ENCODE peak calls at places on chromosomes 13 and 19, in seven cellular contexts. One of them, this sample, is unnamed.

GRCh38 chr13:99926014-99926731 is 45.4 kb downstream of the ZIC5 start:
- DNase-seq in activated CD4-positive, alpha-beta T cell treated with anti-CD3 and anti-CD28 coated beads for 48 hours: no peak
- DNase-seq in activated CD8-positive, alpha-beta T cell treated with anti-CD3 and anti-CD28 coated beads for 36 hours: no peak
- DNase-seq in mesenchymal stem cell: no peak
- DNase-seq in lung: no peak
- DNase-seq in GOT3: no peak
- DNase-seq in iPS DF 6.9: no peak
- DNase-seq in this sample: peak; percentile 78

GRCh38 chr19:33962161-33962560 is 165.5 kb downstream of the KCTD15 start:
- DNase-seq in activated CD4-positive, alpha-beta T cell treated with anti-CD3 and anti-CD28 coated beads for 48 hours: no peak
- DNase-seq in mesenchymal stem cell: no peak
- DNase-seq in GOT3: no peak
- DNase-seq in iPS DF 6.9: no peak
- DNase-seq in activated CD8-positive, alpha-beta T cell treated with anti-CD3 and anti-CD28 coated beads for 36 hours: no peak
- DNase-seq in lung: no peak
- DNase-seq in this sample: no peak

GRCh38 chr13:21232599-21232998 is 56.1 kb downstream of the MRPL57 start:
- DNase-seq in iPS DF 6.9: no peak
- DNase-seq in GOT3: no peak
- DNase-seq in mesenchymal stem cell: no peak
- DNase-seq in activated CD4-positive, alpha-beta T cell treated with anti-CD3 and anti-CD28 coated beads for 48 hours: no peak
- DNase-seq in activated CD8-positive, alpha-beta T cell treated with anti-CD3 and anti-CD28 coated beads for 36 hours: no peak
- DNase-seq in lung: no peak
- DNase-seq in this sample: no peak

GRCh38 chr13:91655731-91656130 is 257.3 kb downstream of the GPC5 start:
- DNase-seq in activated CD4-positive, alpha-beta T cell treated with anti-CD3 and anti-CD28 coated beads for 48 hours: no peak
- DNase-seq in activated CD8-positive, alpha-beta T cell treated with anti-CD3 and anti-CD28 coated beads for 36 hours: no peak
- DNase-seq in lung: no peak
- DNase-seq in mesenchymal stem cell: no peak
- DNase-seq in GOT3: no peak
- DNase-seq in iPS DF 6.9: no peak
- DNase-seq in this sample: no peak

GRCh38 chr19:37594982-37595382 is 306 bp downstream of the ZNF540 start:
- DNase-seq in iPS DF 6.9: no peak
- DNase-seq in activated CD4-positive, alpha-beta T cell treated with anti-CD3 and anti-CD28 coated beads for 48 hours: peak; percentile 65
- DNase-seq in GOT3: no peak
- DNase-seq in activated CD8-positive, alpha-beta T cell treated with anti-CD3 and anti-CD28 coated beads for 36 hours: peak; percentile 77
- DNase-seq in mesenchymal stem cell: no peak
- DNase-seq in lung: peak; percentile 58
- DNase-seq in this sample: peak; percentile 78

GRCh38 chr13:49646688-49647087 is 18.4 kb downstream of the ARL11 start:
- DNase-seq in lung: no peak
- DNase-seq in activated CD8-positive, alpha-beta T cell treated with anti-CD3 and anti-CD28 coated beads for 36 hours: no peak
- DNase-seq in mesenchymal stem cell: no peak
- DNase-seq in activated CD4-positive, alpha-beta T cell treated with anti-CD3 and anti-CD28 coated beads for 48 hours: no peak
- DNase-seq in iPS DF 6.9: no peak
- DNase-seq in GOT3: no peak
- DNase-seq in this sample: no peak

GRCh38 chr13:23673867-23674605 is 103.8 kb downstream of the TNFRSF19 start:
- DNase-seq in lung: no peak
- DNase-seq in GOT3: no peak
- DNase-seq in iPS DF 6.9: no peak
- DNase-seq in mesenchymal stem cell: peak; percentile 51
- DNase-seq in activated CD8-positive, alpha-beta T cell treated with anti-CD3 and anti-CD28 coated beads for 36 hours: no peak
- DNase-seq in activated CD4-positive, alpha-beta T cell treated with anti-CD3 and anti-CD28 coated beads for 48 hours: no peak
- DNase-seq in this sample: no peak

GRCh38 chr13:73272831-73273230 is 214.0 kb downstream of the KLF5 start:
- DNase-seq in iPS DF 6.9: no peak
- DNase-seq in activated CD4-positive, alpha-beta T cell treated with anti-CD3 and anti-CD28 coated beads for 48 hours: no peak
- DNase-seq in activated CD8-positive, alpha-beta T cell treated with anti-CD3 and anti-CD28 coated beads for 36 hours: no peak
- DNase-seq in lung: no peak
- DNase-seq in GOT3: no peak
- DNase-seq in mesenchymal stem cell: no peak
- DNase-seq in this sample: no peak

GRCh38 chr13:97257228-97257755 is 35.2 kb downstream of the MBNL2 start:
- DNase-seq in iPS DF 6.9: no peak
- DNase-seq in GOT3: no peak
- DNase-seq in mesenchymal stem cell: no peak
- DNase-seq in activated CD8-positive, alpha-beta T cell treated with anti-CD3 and anti-CD28 coated beads for 36 hours: no peak
- DNase-seq in activated CD4-positive, alpha-beta T cell treated with anti-CD3 and anti-CD28 coated beads for 48 hours: no peak
- DNase-seq in lung: no peak
- DNase-seq in this sample: no peak

GRCh38 chr19:41939861-41940442 is 11.7 kb upstream of the ERFL start:
- DNase-seq in lung: no peak
- DNase-seq in mesenchymal stem cell: no peak
- DNase-seq in iPS DF 6.9: no peak
- DNase-seq in activated CD8-positive, alpha-beta T cell treated with anti-CD3 and anti-CD28 coated beads for 36 hours: peak; percentile 69
- DNase-seq in GOT3: no peak
- DNase-seq in activated CD4-positive, alpha-beta T cell treated with anti-CD3 and anti-CD28 coated beads for 48 hours: peak; percentile 61
- DNase-seq in this sample: no peak

GRCh38 chr13:27636624-27637288 is 15.1 kb downstream of the POLR1D start:
- DNase-seq in lung: no peak
- DNase-seq in activated CD8-positive, alpha-beta T cell treated with anti-CD3 and anti-CD28 coated beads for 36 hours: no peak
- DNase-seq in activated CD4-positive, alpha-beta T cell treated with anti-CD3 and anti-CD28 coated beads for 48 hours: no peak
- DNase-seq in iPS DF 6.9: no peak
- DNase-seq in mesenchymal stem cell: no peak
- DNase-seq in GOT3: no peak
- DNase-seq in this sample: no peak

GRCh38 chr19:45069056-45069455 is 7.2 kb downstream of the ZNF296 start:
- DNase-seq in activated CD4-positive, alpha-beta T cell treated with anti-CD3 and anti-CD28 coated beads for 48 hours: no peak
- DNase-seq in mesenchymal stem cell: peak; percentile 17
- DNase-seq in activated CD8-positive, alpha-beta T cell treated with anti-CD3 and anti-CD28 coated beads for 36 hours: no peak
- DNase-seq in GOT3: no peak
- DNase-seq in iPS DF 6.9: no peak
- DNase-seq in lung: no peak
- DNase-seq in this sample: peak; percentile 66